ENCODE peak calls at places on chromosomes 7 and 10, in nine cellular contexts. M, T, G, W, J, A, P, L and S are unnamed samples.
A peak's percentile ranks its signal among the peaks of the same experiment; 100 is the strongest.

GRCh38 chr7:104397442-104397841 is 69.0 kb downstream of the LHFPL3 start:
- DNase-seq in M (no peak), T (no peak), G (no peak), W (no peak), J (no peak), A (no peak), P (no peak), L (no peak), S (no peak)

GRCh38 chr7:158847451-158847866 is 8.9 kb upstream of the DYNC2I1 start:
- DNase-seq in M (no peak), T (no peak), G (no peak), W (no peak), J (no peak), A (peak; percentile 22), P (no peak), L (no peak), S (no peak)

GRCh38 chr10:43901302-43901701 is 252.6 kb upstream of the ZNF32 start:
- DNase-seq in M (no peak), T (no peak), G (no peak), W (no peak), J (no peak), A (no peak), P (no peak), L (no peak), S (no peak)

GRCh38 chr7:135121868-135122267 is 26.0 kb upstream of the TMEM140 start:
- DNase-seq in M (no peak), T (no peak), G (no peak), W (no peak), J (no peak), A (no peak), P (no peak), L (no peak), S (no peak)

GRCh38 chr7:140945940-140946339 is 21.2 kb upstream of the BRAF start:
- DNase-seq in M (no peak), T (no peak), G (no peak), W (no peak), J (no peak), A (no peak), P (no peak), L (no peak), S (no peak)

GRCh38 chr7:40133561-40134427 is 628 bp downstream of the MPLKIP start:
- DNase-seq in M (no peak), T (peak; percentile 27), G (no peak), W (peak; percentile 6), J (no peak), A (peak; percentile 26), P (no peak), L (peak; percentile 67), S (no peak)

GRCh38 chr10:121696854-121697253 is 98.6 kb upstream of the FGFR2 start:
- DNase-seq in M (no peak), T (no peak), G (no peak), W (no peak), J (no peak), A (peak; percentile 17), P (no peak), L (peak; percentile 87), S (no peak)

GRCh38 chr7:157605638-157606037 is 268.8 kb downstream of the DNAJB6 start:
- DNase-seq in M (no peak), T (no peak), G (no peak), W (no peak), J (no peak), A (no peak), P (no peak), L (peak; percentile 4), S (no peak)

GRCh38 chr7:115097175-115097671 is 175.3 kb downstream of the MDFIC start:
- DNase-seq in M (no peak), T (peak; percentile 50), G (no peak), W (no peak), J (no peak), A (no peak), P (peak; percentile 51), L (no peak), S (no peak)

GRCh38 chr10:28985137-28985885 is 303.6 kb upstream of the LYZL1 start:
- DNase-seq in M (no peak), T (no peak), G (no peak), W (no peak), J (no peak), A (no peak), P (no peak), L (no peak), S (no peak)

GRCh38 chr7:150756858-150757257 is 19.6 kb downstream of the GIMAP5 start:
- DNase-seq in M (no peak), T (no peak), G (no peak), W (no peak), J (no peak), A (peak; percentile 66), P (peak; percentile 24), L (no peak), S (no peak)

GRCh38 chr10:118216526-118217035 is 125.5 kb downstream of the FAM204A start:
- DNase-seq in M (no peak), T (no peak), G (no peak), W (no peak), J (no peak), A (no peak), P (no peak), L (no peak), S (no peak)